ENCODE peak calls at places on chromosomes 11 and 22, in five cellular contexts. P is A549, D is GM12878, B is upper lobe of left lung, C is HepG2. N is an unnamed sample.

GRCh38 chr22:25085930-25086901 is 113.4 kb upstream of the CRYBB3 start:
- ATAC-seq in D (peak), C (peak), B (no peak), P (peak), N (peak)

GRCh38 chr11:103170865-103171264 is 61.6 kb downstream of the DYNC2H1 start:
- ATAC-seq in C (no peak), P (no peak), D (no peak), B (no peak), N (no peak)

GRCh38 chr22:24380220-24381218 is 46.9 kb upstream of the ADORA2A start:
- ATAC-seq in B (no peak), D (no peak), C (no peak), P (no peak), N (no peak)

GRCh38 chr11:73011126-73011817 is 130.8 kb downstream of the FCHSD2 start:
- ATAC-seq in C (no peak), D (peak), P (no peak), B (peak), N (no peak)

GRCh38 chr11:110587972-110588371 is 124.3 kb downstream of the ARHGAP20 start:
- ATAC-seq in D (no peak), B (no peak), P (no peak), C (no peak), N (no peak)

GRCh38 chr11:96357794-96358193 is 14.8 kb upstream of the MAML2 start:
- ATAC-seq in P (no peak), C (no peak), B (no peak), D (peak), N (no peak)

GRCh38 chr11:116101737-116102275 is 597.6 kb upstream of the CADM1 start:
- ATAC-seq in B (peak), D (no peak), P (no peak), C (no peak), N (no peak)

GRCh38 chr22:41401781-41402648 is 20.3 kb downstream of the TEF start:
- ATAC-seq in B (peak), D (no peak), P (peak), C (peak), N (peak)

GRCh38 chr22:22811016-22812009 is 76.3 kb upstream of the IGLL5 start:
- ATAC-seq in P (no peak), C (no peak), D (no peak), B (peak), N (no peak)

GRCh38 chr11:32331098-32331497 is 104.2 kb downstream of the WT1 start:
- ATAC-seq in B (no peak), D (no peak), C (peak), P (no peak), N (no peak)

GRCh38 chr22:17483670-17484372 is 79.5 kb upstream of the SLC25A18 start:
- ATAC-seq in C (no peak), P (no peak), B (no peak), D (peak), N (no peak)

GRCh38 chr22:32562396-32562795 is 87.8 kb downstream of the FBXO7 start:
- ATAC-seq in C (no peak), P (no peak), B (no peak), D (no peak), N (no peak)

GRCh38 chr11:60978546-60979380 is 7.3 kb downstream of the CD6 start:
- ATAC-seq in P (no peak), C (no peak), B (no peak), D (peak), N (no peak)

GRCh38 chr11:32385998-32386397 is 49.3 kb downstream of the WT1 start:
- ATAC-seq in C (peak), P (peak), B (no peak), D (peak), N (no peak)

GRCh38 chr11:116579857-116580727 is 192.7 kb downstream of the BUD13 start:
- ATAC-seq in D (no peak), P (no peak), C (peak), B (no peak), N (no peak)

GRCh38 chr22:40567626-40568328 is 68.7 kb downstream of the MRTFA start:
- ATAC-seq in B (no peak), C (no peak), D (peak), P (no peak), N (no peak)

GRCh38 chr11:128725630-128726461 is 32.0 kb downstream of the FLI1 start:
- ATAC-seq in D (peak), C (no peak), P (no peak), B (no peak), N (no peak)

GRCh38 chr11:102427068-102427467 is 25.5 kb downstream of the TMEM123 start:
- ATAC-seq in C (no peak), D (no peak), P (no peak), B (no peak), N (no peak)

GRCh38 chr11:119472856-119473222 is 49.9 kb upstream of the THY1 start:
- ATAC-seq in B (no peak), P (no peak), D (no peak), C (peak), N (no peak)

GRCh38 chr11:119468511-119468910 is 45.5 kb upstream of the THY1 start:
- ATAC-seq in B (no peak), P (no peak), D (no peak), C (no peak), N (no peak)

GRCh38 chr11:119471329-119471728 is 48.4 kb upstream of the THY1 start:
- ATAC-seq in P (no peak), D (no peak), B (no peak), C (no peak), N (no peak)

GRCh38 chr11:119472186-119472855 is 49.3 kb upstream of the THY1 start:
- ATAC-seq in C (peak), P (no peak), D (no peak), B (no peak), N (no peak)

GRCh38 chr11:119470316-119471266 is 47.6 kb upstream of the THY1 start:
- ATAC-seq in D (no peak), P (no peak), B (peak), C (no peak), N (peak)
- TF ChIP-seq EP300 in D (no peak), P (no peak), B (no peak), C (no peak), N (no peak)

DNA sequence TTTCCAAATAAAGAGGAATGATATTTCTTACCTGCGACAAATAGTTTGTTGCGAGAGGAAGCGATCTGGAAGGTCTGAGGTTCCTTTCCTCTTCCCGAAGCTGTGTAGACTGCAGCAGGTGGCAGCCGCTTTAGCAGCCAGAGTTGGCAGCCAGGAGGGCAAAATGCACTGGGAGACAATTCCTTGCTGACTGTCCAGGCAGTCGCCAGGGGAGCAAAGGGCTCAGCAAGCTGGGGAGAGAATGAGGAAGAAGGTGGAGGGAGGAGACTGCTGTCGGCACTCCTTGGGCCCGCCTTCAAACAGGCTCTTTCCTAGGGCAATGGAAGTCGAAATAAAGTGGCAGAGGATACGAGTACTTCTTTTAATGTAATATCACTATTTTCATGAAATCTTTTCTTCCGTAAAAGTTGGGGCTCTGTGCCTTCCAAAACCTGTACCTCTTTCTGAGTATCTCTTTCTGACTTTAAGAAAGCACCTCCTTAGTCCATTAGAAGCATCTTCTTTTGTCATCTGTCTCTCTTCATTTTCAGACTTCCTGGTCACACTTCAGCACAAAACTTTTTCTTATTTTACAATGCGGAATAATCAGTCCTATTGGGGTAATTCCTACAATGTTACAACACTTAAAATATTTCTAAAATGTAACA is at the start of gene IL18:
- ATAC-seq in P (peak), C (no peak), B (peak), D (no peak), N (peak)
- TF ChIP-seq POLR2A in P (peak), C (no peak), B (peak), D (no peak), N (no peak)

DNA sequence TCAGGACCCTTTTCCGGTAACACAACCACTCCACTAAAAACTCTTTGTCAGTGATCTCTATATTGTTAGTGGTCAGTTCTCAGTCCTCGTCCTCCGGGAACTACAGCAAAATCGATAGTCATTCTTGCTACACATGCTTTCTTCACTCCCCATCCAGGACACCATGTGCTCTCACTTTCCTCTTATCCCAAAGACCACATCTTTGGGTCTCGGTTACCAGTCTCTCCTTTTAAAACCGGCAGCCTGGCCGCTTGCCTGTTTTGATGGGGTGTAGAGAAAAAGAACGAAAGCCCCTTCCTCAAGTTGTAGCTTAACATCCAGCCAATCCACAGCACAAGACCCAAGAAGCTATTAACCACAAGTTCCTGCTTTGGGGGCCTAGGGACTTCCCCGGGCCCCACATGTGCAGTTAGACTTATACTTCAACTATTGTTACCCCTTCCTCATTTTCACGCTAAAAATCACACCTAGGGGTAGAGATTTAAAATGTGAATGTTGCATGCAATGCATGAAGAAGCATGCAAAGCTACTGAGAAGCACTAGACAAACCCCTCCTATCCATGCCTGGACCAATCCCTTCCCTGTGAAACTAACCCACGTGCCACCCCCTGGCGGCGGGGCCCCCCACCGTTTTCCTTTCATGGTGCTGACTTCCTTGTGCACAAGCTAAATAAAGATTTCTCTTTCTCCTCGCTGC is 1.5 kb upstream of the TOLLIP start:
- ATAC-seq in P (no peak), D (no peak), B (no peak), C (no peak), N (no peak)
- H3K4me3 ChIP-seq in P (no peak), D (peak), B (no peak), C (no peak), N (peak)

GRCh38 chr11:18634140-18635032 is at the start of gene SPTY2D1:
- ATAC-seq in D (peak), P (peak), C (peak), B (peak), N (peak)

GRCh38 chr11:18633256-18634139 is 644 bp downstream of the SPTY2D1 start:
- ATAC-seq in P (no peak), D (peak), B (no peak), C (peak), N (no peak)

DNA sequence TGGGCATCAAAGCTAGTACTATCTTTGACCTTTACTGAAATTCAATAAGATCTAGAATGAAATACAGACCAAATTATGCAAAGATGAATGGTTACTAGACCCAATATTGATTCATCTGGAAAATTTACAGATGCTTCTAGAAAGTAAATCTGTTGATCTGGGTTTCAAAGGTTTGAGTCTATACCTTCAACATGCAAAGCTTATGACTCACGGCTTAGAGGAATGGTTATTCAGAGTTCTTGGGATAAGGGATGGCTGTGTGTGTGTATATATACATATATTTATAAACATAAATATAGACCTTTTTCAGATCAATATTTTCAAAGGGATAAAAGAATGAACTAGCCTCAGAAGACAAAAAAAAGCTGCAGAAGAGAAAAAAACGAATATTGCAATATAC is 1.3 kb downstream of the SPTY2D1 start:
- ATAC-seq in P (no peak), C (no peak), B (no peak), D (no peak), N (no peak)
- TF ChIP-seq EP300 in P (no peak), C (no peak), B (no peak), D (no peak), N (no peak)

DNA sequence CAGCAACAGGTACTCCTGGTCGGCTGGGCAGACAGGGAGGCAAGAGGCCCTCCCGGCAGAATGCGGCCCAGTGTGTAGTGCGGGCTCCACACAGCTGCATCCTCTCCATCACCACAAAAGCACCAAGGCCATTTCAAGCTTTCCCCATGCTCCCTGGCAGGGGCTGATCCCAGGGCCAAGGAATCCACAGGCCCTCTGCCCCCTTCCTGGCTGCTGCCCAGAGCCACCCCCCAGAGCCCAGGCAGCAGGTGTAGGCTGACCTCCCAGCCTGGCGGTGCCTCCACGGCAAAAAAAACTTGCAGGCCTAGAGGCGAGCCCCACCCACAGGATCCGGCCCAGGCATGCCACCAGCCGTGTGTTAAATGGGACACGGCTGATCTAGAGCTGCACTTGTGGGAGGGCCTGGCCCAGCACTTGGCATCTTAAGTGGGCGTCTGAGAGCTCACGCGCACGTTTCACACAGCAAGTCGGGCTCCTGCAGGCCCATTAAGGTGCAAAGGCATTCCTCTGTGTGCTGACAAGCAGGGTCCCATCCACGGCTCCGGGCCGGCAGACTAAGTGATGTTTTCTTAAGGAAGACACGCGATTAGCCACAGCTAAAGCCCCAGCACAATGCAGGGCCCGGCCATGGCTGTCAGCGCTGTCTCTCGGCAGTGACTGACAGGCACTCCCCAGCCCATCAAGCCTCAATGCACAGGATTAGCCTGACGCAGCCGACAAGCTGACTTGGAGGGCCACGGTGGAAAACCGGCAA is 19.8 kb upstream of the GNB1L start:
- ATAC-seq in D (no peak), P (no peak), C (no peak), B (peak), N (no peak)
- TF ChIP-seq POLR2A in D (no peak), P (no peak), C (no peak), B (no peak), N (no peak)

DNA sequence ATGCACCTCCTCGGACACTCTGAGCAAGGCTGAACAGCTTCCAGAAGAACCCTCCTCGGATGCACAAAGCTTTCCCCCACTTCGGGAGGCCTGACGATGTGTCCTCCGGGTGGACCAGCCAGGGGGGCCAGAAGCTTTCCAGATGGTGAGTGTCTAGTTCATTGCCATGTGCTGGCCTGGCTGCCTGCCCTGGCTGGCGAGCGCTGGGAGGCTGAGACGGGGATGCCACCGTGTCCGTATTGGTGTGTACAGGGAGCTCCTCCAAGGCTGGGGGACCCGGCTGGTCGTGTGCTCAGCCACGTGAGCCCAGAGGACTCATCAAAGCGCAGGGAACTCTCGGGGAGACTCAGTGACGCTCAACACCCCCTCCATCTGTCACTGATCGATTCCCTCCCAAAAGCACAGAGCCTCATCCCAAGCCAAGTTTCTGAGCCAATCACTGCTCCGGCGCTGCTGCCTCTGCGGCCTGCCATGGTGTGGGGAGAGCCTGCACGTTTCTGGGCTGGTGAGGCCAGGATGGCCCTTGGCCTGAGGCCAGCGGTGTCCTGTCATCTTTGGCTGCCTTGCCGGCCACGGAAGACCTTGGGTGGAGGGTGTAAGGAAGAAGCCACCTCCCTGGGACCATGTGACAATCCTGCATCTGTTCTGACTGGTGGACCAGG is 423.7 kb downstream of the SHANK2 start:
- ATAC-seq in P (no peak), C (no peak), D (no peak), B (no peak), N (no peak)
- H3K4me3 ChIP-seq in P (no peak), C (no peak), D (no peak), B (no peak), N (no peak)

GRCh38 chr11:94669032-94669431 is 99.1 kb upstream of the AMOTL1 start:
- ATAC-seq in B (no peak), D (no peak), C (no peak), P (no peak), N (no peak)
- TF ChIP-seq EP300 in B (no peak), D (no peak), C (no peak), P (no peak), N (no peak)

N was measured in gastroesophageal sphincter.